ENCODE peak calls at places on chromosomes 3 and 15, in six cellular contexts. K is A549, S is K562, A is endothelial cell of umbilical vein, P is GM12878, M is HepG2. D is an unnamed sample.

GRCh38 chr3:48514431-48515227 is 10.7 kb upstream of the SHISA5 start:
- DNase-seq in A (no peak), P (no peak), S (no peak), K (no peak), M (no peak), D (no peak)

GRCh38 chr3:108863799-108864135 is 41.2 kb downstream of the TRAT1 start:
- DNase-seq in K (no peak), P (no peak), M (no peak), A (no peak), S (no peak), D (no peak)

GRCh38 chr3:59766165-59766872 is 716.5 kb upstream of the CFAP20DC start:
- DNase-seq in S (no peak), P (no peak), M (no peak), K (no peak), A (no peak), D (no peak)

GRCh38 chr3:59713971-59714370 is 664.1 kb upstream of the CFAP20DC start:
- DNase-seq in K (no peak), P (no peak), S (no peak), M (no peak), A (no peak), D (no peak)

GRCh38 chr3:120855665-120856437 is 52.2 kb upstream of the STXBP5L start:
- DNase-seq in M (no peak), P (no peak), S (no peak), K (peak; percentile 41), A (no peak), D (no peak)

GRCh38 chr3:52983336-52983807 is 62.5 kb downstream of the SFMBT1 start:
- DNase-seq in M (no peak), S (no peak), A (no peak), K (no peak), P (peak; percentile 88), D (peak; percentile 79)

GRCh38 chr3:149270180-149270579 is 48.6 kb upstream of the CP start:
- DNase-seq in S (no peak), P (no peak), A (no peak), M (no peak), K (no peak), D (no peak)

GRCh38 chr15:58752716-58753115 is 3.2 kb upstream of the ADAM10 start:
- DNase-seq in S (no peak), K (no peak), A (no peak), P (no peak), M (no peak), D (no peak)

GRCh38 chr15:93048759-93049161 is 40.3 kb downstream of the RGMA start:
- DNase-seq in P (no peak), K (no peak), S (no peak), A (no peak), M (no peak), D (no peak)

GRCh38 chr3:42067324-42067723 is 23.8 kb upstream of the TRAK1 start:
- DNase-seq in A (peak; percentile 66), M (no peak), K (no peak), S (no peak), P (peak; percentile 86), D (no peak)

DNA sequence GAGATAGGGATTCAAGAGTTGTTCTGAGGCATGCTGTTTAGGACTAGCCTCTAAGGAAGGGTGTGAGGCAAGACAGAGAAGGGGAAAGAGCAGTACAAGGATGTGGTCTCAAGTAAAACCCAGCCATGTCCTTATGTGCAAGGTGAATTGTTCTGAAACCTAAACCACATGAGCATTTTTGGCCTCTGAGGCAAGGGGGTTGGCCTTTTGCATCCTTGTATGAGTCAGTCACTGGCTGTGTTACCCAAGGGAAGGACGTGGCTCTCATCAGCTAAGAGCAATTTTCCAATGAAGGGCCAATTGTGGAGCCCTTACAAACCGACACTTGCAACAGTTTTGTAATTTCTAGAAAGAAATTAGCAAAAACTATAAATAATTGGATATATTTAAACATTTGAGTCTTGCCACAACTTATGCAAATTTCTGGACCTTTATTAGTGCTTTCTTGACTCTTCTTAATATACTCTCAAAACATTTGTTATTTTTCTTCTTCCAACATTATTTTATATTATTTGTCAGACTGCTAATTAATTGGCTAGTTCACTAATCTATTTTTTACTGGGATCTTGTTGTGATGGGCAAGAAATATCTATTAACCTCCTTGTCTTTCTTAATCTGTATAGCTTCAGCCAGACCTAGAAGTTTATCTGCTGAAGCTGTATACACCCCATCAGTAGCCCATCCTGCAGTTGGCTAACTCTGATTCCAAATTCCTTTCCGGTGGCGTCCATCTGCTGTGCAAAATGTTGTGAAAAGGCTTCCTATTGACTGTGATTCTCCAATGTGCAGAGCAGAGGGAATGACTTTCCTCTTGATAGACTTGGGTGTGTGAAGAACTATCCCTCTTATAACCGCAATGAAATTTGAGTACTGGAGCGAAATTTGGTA is 97.7 kb upstream of the P2RY1 start:
- DNase-seq in P (peak; percentile 96), S (no peak), K (peak; percentile 3), A (no peak), M (no peak), D (peak; percentile 28)
- TF ChIP-seq MYC in P (no peak), S (no peak), K (no peak), A (no peak), M (no peak), D (no peak)

GRCh38 chr15:30904812-30905211 is 1.1 kb downstream of the FAN1 start:
- DNase-seq in P (no peak), S (no peak), A (no peak), M (no peak), K (no peak), D (peak; percentile 21)

GRCh38 chr15:30901889-30902288 is 1.8 kb upstream of the FAN1 start:
- DNase-seq in K (no peak), P (no peak), S (no peak), M (no peak), A (no peak), D (no peak)

GRCh38 chr15:30905821-30906220 is 2.1 kb downstream of the FAN1 start:
- DNase-seq in P (no peak), S (no peak), M (no peak), K (no peak), A (no peak), D (no peak)

GRCh38 chr15:30906366-30906765 is 2.7 kb downstream of the FAN1 start:
- DNase-seq in P (no peak), K (no peak), A (no peak), S (no peak), M (no peak), D (no peak)

DNA sequence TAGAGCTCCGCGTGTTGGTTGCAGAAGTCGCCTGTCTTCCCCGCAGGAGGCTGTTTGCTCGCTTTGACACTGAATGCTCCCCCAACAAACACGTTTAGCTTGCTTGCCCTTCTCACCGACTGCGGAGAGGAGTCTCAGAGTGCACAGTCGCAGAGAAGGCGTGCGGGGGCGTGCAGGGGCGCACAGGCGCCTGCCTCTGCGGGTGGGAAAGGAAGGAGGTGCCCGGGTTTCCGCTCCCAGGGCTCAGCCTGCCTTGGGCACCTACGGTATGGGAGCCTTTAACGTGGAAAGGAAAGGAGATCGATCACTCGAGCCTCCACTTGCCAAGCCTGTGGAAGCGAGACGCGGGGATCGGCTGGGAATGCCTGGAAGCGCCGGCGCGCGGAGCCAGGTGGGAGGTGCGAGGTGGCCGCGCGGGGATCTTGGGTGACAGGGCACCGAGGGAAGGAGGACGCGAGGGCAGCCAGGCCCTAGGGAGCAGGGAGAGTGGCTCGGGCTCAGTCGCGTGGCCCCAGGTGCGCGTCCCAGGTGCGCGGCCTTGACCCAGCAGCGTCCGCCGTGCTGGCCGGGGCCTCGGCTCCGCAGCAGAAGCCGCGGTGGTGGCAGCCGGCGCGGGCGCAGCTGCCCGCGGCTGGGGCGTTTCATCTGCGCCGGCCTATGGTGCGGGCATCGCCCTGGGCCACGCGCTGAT is at the start of gene FAN1:
- DNase-seq in S (peak; percentile 83), K (peak; percentile 92), P (peak; percentile 77), A (peak; percentile 90), M (peak; percentile 78), D (peak; percentile 95)
- TF ChIP-seq POLR2A in S (peak; percentile 79), K (peak; percentile 84), P (peak; percentile 93), A (peak; percentile 74), M (peak; percentile 73), D (peak; percentile 24)

DNA sequence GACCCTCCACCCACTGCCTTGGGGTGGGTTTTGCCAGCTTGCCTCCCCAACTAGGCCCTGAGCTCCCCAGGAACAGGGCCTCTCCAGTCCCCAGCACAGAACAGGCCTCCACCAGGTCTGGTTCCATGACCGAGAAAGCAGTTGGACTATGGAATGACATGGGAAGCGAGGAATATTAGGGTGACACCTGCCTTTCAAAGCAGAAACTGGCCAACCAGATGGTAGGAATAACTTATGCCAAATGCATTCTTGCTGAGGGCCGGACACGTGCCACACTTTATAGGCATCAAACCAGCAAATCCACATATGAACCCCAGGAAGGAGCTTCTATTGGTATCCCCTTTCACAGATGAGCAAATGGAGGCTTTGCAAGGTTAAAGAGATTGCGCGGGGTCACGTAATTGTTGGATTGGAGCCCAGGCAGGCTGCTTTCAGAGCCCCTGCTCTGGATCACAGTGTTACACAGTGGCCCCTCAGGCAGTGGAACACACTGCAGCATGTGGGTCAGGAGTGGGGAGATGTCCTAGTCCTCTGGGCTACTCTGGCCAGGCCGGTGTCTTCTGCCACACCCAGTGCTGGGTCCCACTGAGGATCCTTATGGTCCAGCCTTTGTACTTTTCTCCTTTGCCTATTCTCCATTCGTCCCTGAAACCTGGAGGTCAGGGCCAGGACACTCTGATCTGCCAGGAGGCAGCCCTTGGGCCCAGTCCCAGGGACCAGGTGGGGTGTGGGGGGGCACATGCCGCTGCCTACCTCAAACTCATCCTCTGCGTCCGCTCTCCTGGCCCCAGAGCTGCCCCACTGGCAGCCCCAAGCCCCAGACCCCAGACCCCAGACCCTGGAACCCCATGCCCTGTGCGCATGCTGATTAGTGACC is 42.0 kb downstream of the ATP2B2 start:
- DNase-seq in P (no peak), A (no peak), S (no peak), K (no peak), M (no peak), D (no peak)
- TF ChIP-seq MYC in P (no peak), A (no peak), S (no peak), K (no peak), M (no peak), D (no peak)

GRCh38 chr15:82048809-82049208 is 3.0 kb upstream of the MEX3B start:
- DNase-seq in K (no peak), S (no peak), A (no peak), M (no peak), P (no peak), D (no peak)

GRCh38 chr15:82045179-82045891 is 483 bp downstream of the MEX3B start:
- DNase-seq in S (no peak), A (peak; percentile 65), M (no peak), P (no peak), K (peak; percentile 55), D (peak; percentile 58)

GRCh38 chr15:82047493-82048446 is 2.0 kb upstream of the MEX3B start:
- DNase-seq in K (no peak), M (no peak), P (no peak), A (peak; percentile 51), S (no peak), D (no peak)

GRCh38 chr15:82045892-82046667 is at the start of gene MEX3B:
- DNase-seq in A (peak; percentile 98), S (peak; percentile 94), K (peak; percentile 99), P (peak; percentile 66), M (peak; percentile 83), D (peak; percentile 99)

DNA sequence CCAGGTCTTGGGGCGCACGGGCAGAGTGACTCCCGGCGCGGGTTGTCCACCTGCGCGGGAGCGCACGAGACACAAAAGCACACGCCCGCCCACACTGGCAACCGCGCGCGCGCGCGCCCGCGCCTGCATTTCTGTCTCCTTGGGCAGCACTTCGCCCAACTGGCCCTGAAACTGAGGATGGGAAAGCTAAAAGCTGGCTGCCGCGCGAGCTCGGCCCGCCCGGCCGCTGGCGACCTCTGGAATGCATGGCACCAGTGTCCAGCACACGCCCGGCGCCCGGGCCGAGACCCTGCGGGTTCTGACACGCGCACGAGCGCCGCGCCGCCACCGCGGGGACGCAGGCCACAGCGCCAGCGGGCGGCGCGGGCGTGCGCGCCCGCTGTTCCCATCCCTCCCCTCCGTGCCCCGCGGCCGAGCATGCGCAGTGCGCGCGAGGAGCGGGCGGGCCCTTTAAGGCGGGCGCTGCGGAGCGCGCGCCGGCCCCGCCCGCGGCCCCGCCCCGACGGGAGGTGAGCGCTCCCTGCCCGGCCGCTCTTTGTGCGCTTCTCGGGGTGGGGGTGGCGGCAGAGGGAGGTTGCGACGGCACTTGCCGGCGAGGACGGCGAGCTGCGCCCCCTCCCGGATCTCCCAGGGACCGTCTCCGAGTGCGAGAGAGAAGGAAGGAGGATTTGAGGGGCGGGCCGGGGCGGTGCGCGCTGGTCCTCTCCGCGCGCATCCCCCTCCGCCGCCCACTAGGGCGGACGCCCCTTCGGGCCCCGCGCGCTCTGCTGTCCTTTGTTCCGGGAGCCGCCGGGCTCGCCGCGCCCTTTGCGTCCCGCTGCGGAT is 1.1 kb upstream of the MEX3B start:
- DNase-seq in M (peak; percentile 73), P (no peak), K (peak; percentile 95), S (peak; percentile 97), A (peak; percentile 94), D (peak; percentile 92)
- TF ChIP-seq POLR2A in M (no peak), P (no peak), K (peak; percentile 88), S (peak; percentile 75), A (peak; percentile 79), D (peak; percentile 80)

D was measured in NB4.